ENCODE peak calls at places on chromosomes 5 and 9, in five cellular contexts. A, P, H, I and T are unnamed samples.

GRCh38 chr5:160469156-160470144 is 47.8 kb downstream of the PTTG1 start:
- DNase-seq in A (no peak), I (no peak), P (no peak), H (no peak), T (no peak)

GRCh38 chr5:74798977-74799911 is 32.2 kb downstream of the NSA2 start:
- DNase-seq in P (no peak), I (peak; percentile 37), A (no peak), H (no peak), T (no peak)

GRCh38 chr5:74673011-74673790 is 11.8 kb upstream of the HEXB start:
- DNase-seq in I (no peak), P (no peak), A (peak; percentile 35), H (peak; percentile 66), T (no peak)

GRCh38 chr5:58188287-58188651 is 271.6 kb downstream of the PLK2 start:
- DNase-seq in I (no peak), P (no peak), H (no peak), A (peak; percentile 82), T (no peak)

GRCh38 chr9:69931340-69931739 is 110.7 kb downstream of the CFAP95 start:
- DNase-seq in I (no peak), H (peak; percentile 43), P (no peak), A (no peak), T (no peak)

GRCh38 chr5:180127682-180128670 is 56.4 kb upstream of the RNF130 start:
- DNase-seq in P (no peak), A (no peak), H (peak; percentile 9), I (no peak), T (no peak)

GRCh38 chr5:11146171-11146570 is 385.1 kb upstream of the DAP start:
- DNase-seq in P (no peak), I (no peak), A (no peak), H (no peak), T (no peak)

GRCh38 chr9:19127881-19128719 is 808 bp upstream of the PLIN2 start:
- DNase-seq in P (peak; percentile 37), A (no peak), I (peak; percentile 43), H (no peak), T (peak; percentile 45)

GRCh38 chr9:73810585-73811215 is 659.0 kb downstream of the ANXA1 start:
- DNase-seq in H (no peak), I (no peak), A (no peak), P (no peak), T (no peak)

GRCh38 chr5:144191998-144192397 is 21.3 kb downstream of the KCTD16 start:
- DNase-seq in A (peak; percentile 66), P (no peak), H (peak; percentile 79), I (no peak), T (peak; percentile 85)

GRCh38 chr5:88660947-88661869 is 221.8 kb downstream of the MEF2C start:
- DNase-seq in H (peak; percentile 95), P (no peak), I (peak; percentile 77), A (peak; percentile 97), T (no peak)

GRCh38 chr5:128349044-128349629 is 188.9 kb downstream of the FBN2 start:
- DNase-seq in A (no peak), H (peak; percentile 1), P (no peak), I (no peak), T (peak; percentile 56)

GRCh38 chr9:133492061-133493021 is 13.4 kb upstream of the SLC2A6 start:
- DNase-seq in A (no peak), I (peak; percentile 60), H (peak; percentile 20), P (no peak), T (no peak)

GRCh38 chr9:114606597-114607207 is 4.4 kb upstream of the TMEM268 start:
- DNase-seq in P (no peak), A (no peak), H (no peak), I (no peak), T (no peak)

GRCh38 chr5:73486119-73486899 is 11.9 kb upstream of the BTF3 start:
- DNase-seq in I (no peak), H (no peak), P (no peak), A (no peak), T (no peak)
- H3K4me1 ChIP-seq in I (no peaks in the 10 kb centered on the region), H (no peaks in the 10 kb centered on the region), P (no peaks in the 10 kb centered on the region), A (no peaks in the 10 kb centered on the region), T (no peaks in the 10 kb centered on the region)

GRCh38 chr5:177496111-177497010 is 1.0 kb downstream of the PDLIM7 start:
- DNase-seq in P (peak; percentile 69), I (peak; percentile 85), A (peak; percentile 95), H (peak; percentile 58), T (no peak)

GRCh38 chr5:177494356-177495195 is 2.8 kb downstream of the PDLIM7 start:
- DNase-seq in H (peak; percentile 44), A (peak; percentile 98), I (peak; percentile 65), P (peak; percentile 60), T (peak; percentile 38)

GRCh38 chr5:177493795-177494355 is 3.5 kb downstream of the PDLIM7 start:
- DNase-seq in A (no peak), I (peak; percentile 34), H (no peak), P (no peak), T (no peak)

GRCh38 chr5:177497011-177497296 is 450 bp downstream of the PDLIM7 start:
- DNase-seq in H (peak; percentile 66), P (no peak), I (peak; percentile 81), A (no peak), T (no peak)

DNA sequence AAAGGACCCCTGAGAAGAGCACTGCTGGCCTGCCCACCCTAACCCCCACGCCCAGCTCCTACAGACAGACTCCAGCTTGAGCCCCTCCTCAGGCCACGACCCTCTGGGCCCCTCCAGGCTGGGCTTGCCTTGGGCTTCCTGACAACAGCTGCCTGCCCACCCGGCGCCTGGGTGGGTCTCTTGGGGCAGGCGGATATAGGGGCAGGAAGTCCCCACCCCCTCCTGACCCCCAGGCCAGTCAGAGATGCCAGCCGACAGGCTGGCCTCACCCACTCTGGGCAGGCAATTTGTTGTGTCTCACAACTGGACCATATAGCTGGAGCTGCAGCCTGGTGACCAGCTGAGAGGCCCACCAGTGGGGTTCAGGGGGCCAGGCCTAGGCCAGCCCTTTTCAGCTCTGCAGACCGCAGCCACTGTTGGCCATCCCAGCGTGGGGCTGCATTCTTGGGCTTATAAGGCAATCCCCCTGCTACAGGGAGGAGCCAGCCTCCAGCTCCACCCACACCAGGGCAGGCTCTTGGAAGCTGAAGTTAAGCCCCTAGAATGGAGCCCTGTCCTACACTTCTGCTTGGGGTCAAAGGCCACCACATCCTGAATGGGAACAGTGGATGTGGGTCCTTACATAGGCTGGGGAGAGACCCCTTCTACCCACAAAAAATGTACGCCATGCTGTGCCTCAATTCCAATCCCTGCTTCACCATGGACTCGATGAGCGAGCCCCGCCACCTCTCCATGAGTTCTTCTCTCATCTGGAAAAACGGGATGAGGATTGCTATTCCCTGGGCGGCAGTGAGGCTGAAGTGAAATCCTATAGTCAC is 2.0 kb downstream of the PDLIM7 start:
- DNase-seq in P (peak; percentile 60), H (peak; percentile 73), A (peak; percentile 91), I (peak; percentile 77), T (no peak)
- H3K4me1 ChIP-seq in P (peaks cover 81% of the 10 kb centered on the region), H (peaks cover 51% of the 10 kb centered on the region), A (peaks cover 42% of the 10 kb centered on the region), I (peaks cover 5% of the 10 kb centered on the region), T (no peaks in the 10 kb centered on the region)

GRCh38 chr5:149154629-149155028 is 13.3 kb downstream of the ABLIM3 start:
- DNase-seq in H (no peak), A (no peak), P (no peak), I (no peak), T (no peak)
- H3K4me1 ChIP-seq in H (no peaks in the 10 kb centered on the region), A (peaks cover 73% of the 10 kb centered on the region), P (peaks cover 100% of the 10 kb centered on the region), I (peaks cover 21% of the 10 kb centered on the region), T (no peaks in the 10 kb centered on the region)

GRCh38 chr9:573551-574410 is 267.7 kb upstream of the DMRT1 start:
- DNase-seq in P (no peak), I (no peak), H (no peak), A (no peak), T (no peak)
- H3K4me1 ChIP-seq in P (peaks cover 96% of the 10 kb centered on the region), I (peaks cover 43% of the 10 kb centered on the region), H (no peaks in the 10 kb centered on the region), A (no peaks in the 10 kb centered on the region), T (no peaks in the 10 kb centered on the region)

DNA sequence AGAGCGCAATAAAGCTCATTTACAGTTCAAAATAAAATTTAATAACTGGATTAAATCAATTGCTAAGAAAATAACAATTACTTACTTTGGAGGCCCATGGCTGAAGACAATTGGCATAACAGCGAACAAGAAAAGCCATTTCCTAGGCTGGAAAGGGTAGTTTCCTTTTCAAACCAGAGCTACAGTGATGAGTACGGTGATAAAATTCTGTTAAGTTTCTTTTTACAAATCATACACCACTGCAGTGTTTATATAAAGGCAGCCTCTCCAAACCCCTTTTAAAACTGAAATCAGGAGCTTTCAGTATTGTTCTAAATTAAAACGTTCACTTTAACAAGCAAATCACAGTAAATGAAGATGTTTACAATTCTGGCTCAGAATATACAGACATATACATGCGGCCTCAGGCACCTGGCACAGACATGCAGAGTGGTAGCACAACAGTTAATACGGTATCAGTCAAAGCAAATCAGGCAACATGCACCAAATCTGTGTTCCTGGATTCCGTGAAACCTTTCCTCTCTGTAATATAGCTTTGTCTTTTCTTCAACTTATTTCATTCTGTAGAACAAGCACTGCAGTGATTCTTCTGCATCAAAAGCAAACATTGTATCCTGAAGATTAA is 102.9 kb downstream of the RAPGEF6 start:
- DNase-seq in H (no peak), A (no peak), I (no peak), P (no peak), T (no peak)
- H3K4me1 ChIP-seq in H (peaks cover 36% of the 10 kb centered on the region), A (no peaks in the 10 kb centered on the region), I (peaks cover 9% of the 10 kb centered on the region), P (peaks cover 48% of the 10 kb centered on the region), T (peaks cover 4% of the 10 kb centered on the region)

GRCh38 chr5:177429248-177430045 is 3.0 kb downstream of the GRK6 start:
- DNase-seq in A (no peak), H (no peak), P (peak; percentile 67), I (no peak), T (peak; percentile 58)
- H3K4me1 ChIP-seq in A (peaks cover 21% of the 10 kb centered on the region), H (peaks cover 13% of the 10 kb centered on the region), P (peaks cover 53% of the 10 kb centered on the region), I (peaks cover 13% of the 10 kb centered on the region), T (peaks cover 13% of the 10 kb centered on the region)

DNA sequence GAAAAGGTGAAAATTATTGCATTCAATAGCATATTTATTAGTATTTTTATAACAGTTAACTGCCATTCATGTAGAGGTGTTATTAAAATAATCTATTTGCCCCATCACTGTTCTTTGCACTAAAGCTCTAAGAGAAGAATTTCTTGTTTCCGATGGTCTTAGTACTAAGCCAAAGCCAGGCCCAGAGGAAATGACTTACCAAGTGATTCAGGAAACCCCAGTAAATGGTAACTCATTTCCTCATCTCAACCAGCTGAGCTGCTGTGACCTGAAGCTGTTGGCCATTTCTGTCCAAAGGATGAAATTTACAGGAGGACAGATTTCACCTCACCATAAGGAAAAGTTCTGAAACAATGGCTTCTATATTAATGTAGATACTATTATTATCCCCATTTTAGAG is 117.0 kb downstream of the PIK3R1 start:
- DNase-seq in I (no peak), H (no peak), P (no peak), A (no peak), T (no peak)
- H3K4me1 ChIP-seq in I (peaks cover 3% of the 10 kb centered on the region), H (no peaks in the 10 kb centered on the region), P (peaks cover 18% of the 10 kb centered on the region), A (no peaks in the 10 kb centered on the region), T (peaks cover 9% of the 10 kb centered on the region)